ENCODE peak calls at places on chromosomes 4 and X, in seven cellular contexts. Q, L, B, H, A, T and W are unnamed samples.

GRCh38 chr4:118287691-118288090 is 65.1 kb downstream of the PRSS12 start:
- DNase-seq in Q (no peak), L (no peak), B (peak), H (no peak), A (no peak), T (no peak), W (no peak)

GRCh38 chrX:63657821-63658220 is 127.2 kb downstream of the ARHGEF9 start:
- DNase-seq in Q (no peak), L (no peak), B (peak), H (peak), A (peak), T (no peak), W (no peak)

GRCh38 chr4:133624744-133625143 is 475.6 kb downstream of the PCDH10 start:
- DNase-seq in Q (no peak), L (no peak), B (no peak), H (no peak), A (no peak), T (no peak), W (peak)

GRCh38 chr4:110128092-110128989 is 70.1 kb downstream of the ELOVL6 start:
- DNase-seq in Q (no peak), L (no peak), B (no peak), H (no peak), A (no peak), T (no peak), W (no peak)

GRCh38 chr4:39020130-39020529 is 12.1 kb downstream of the TMEM156 start:
- DNase-seq in Q (no peak), L (no peak), B (no peak), H (no peak), A (no peak), T (no peak), W (no peak)

GRCh38 chrX:41265615-41266014 is 68.3 kb upstream of the DDX3X start:
- DNase-seq in Q (peak), L (no peak), B (peak), H (no peak), A (no peak), T (peak), W (no peak)

GRCh38 chr4:76611611-76612010 is 176.6 kb downstream of the SHROOM3 start:
- DNase-seq in Q (no peak), L (peak), B (no peak), H (no peak), A (peak), T (no peak), W (no peak)

GRCh38 chr4:39348371-39349265 is 17.5 kb downstream of the RFC1 start:
- DNase-seq in Q (no peak), L (no peak), B (no peak), H (no peak), A (no peak), T (no peak), W (peak)

GRCh38 chr4:20528508-20528907 is 171.8 kb upstream of the PACRGL start:
- DNase-seq in Q (no peak), L (no peak), B (peak), H (no peak), A (no peak), T (no peak), W (no peak)

GRCh38 chrX:10111364-10112148 is 45.2 kb upstream of the CLCN4 start:
- DNase-seq in Q (peak), L (no peak), B (no peak), H (no peak), A (peak), T (peak), W (no peak)

GRCh38 chr4:1172971-1173757 is 781 bp upstream of the SPON2 start:
- DNase-seq in Q (no peak), L (no peak), B (peak), H (no peak), A (peak), T (no peak), W (peak)

DNA sequence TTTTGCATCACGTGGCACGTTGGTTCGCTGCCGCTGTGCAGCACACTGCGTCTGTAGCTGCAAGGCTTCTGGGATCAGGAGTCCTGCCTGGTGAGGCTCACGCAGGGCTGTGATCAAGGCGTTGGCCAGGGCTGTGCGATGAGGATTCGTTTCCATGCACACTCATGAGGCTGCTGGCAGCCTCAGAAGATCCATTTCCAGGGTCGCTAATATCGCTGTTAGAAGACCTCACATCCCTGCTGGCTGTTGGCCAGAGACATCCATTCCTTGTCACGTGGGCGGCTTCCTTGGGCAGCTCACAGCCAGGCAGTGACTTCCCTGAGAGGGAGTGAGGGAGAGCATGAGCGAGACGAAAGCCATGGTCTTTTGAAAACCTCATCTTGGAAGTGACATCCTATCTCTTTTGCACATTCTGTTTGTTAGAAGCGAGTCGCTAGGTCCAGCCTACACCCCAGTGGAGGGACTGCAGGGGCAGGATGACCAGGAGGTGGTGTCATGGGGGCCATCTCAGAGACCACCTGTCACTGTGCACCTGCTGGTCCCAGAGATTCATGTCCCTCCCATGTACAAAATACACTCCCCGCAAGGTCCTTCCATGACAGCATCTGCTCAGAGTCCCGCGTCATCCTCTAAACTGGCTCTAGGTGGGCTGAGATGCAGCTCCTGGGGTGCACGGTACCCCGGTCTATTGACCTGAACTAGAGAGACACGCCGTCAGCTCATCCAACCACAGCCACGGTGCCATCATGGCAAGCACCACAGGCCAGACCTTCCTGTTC is 12.2 kb downstream of the RGS12 start:
- DNase-seq in Q (no peak), L (no peak), B (peak), H (no peak), A (peak), T (no peak), W (no peak)
- H3K4me3 ChIP-seq in Q (no peak), L (no peak), B (no peak), H (no peak), A (no peak), T (no peak), W (no peak)

DNA sequence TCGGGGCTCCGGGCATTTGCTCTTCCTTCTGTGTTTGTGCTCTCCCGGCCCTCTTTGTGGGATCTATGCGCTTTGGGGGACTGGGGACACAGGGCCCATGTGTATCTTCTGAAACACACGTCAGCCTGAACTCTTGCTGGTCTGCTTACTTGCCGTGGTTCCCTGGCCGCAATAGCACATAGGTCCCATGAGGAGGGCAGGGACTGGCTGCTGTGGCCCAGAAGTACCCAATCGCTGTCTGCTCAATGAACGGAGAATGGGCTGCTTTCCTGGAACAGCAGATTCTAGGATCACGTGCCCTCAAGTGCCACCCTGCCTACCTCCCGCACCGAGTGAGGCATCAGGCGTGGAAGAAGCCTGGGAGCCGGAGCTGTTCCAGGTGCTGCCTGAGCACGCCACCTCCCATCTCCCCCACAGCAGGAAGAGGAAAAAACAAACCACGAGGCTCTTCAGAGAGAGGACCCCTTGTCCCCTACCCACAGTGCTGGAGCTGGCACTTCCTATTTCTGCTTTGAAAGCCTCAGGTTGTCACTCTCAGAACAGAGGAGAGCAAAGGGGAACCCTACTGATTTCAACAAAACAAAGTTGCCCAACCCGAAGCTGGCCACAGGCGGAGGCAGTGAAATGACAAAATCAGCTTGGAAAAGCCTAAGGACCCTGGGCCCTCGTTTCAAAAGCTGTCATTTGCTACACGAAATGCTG is 3.8 kb downstream of the G6PD start:
- DNase-seq in Q (no peak), L (no peak), B (no peak), H (no peak), A (peak), T (no peak), W (no peak)
- H3K27ac ChIP-seq in Q (peak), L (peak), B (peak), H (no peak), A (peak), T (no peak), W (peak)

GRCh38 chr4:37244583-37245390 is at the start of gene NWD2:
- DNase-seq in Q (no peak), L (peak), B (no peak), H (no peak), A (no peak), T (no peak), W (no peak)
- H3K4me3 ChIP-seq in Q (no peak), L (peak), B (no peak), H (peak), A (no peak), T (no peak), W (no peak)

GRCh38 chrX:130110379-130111219 is at the start of gene ELF4:
- DNase-seq in Q (peak), L (peak), B (peak), H (no peak), A (peak), T (peak), W (no peak)
- H3K27ac ChIP-seq in Q (peak), L (peak), B (peak), H (no peak), A (peak), T (peak), W (peak)

GRCh38 chr4:112770111-112770510 is 133.2 kb downstream of the LARP7 start:
- DNase-seq in Q (no peak), L (no peak), B (no peak), H (no peak), A (no peak), T (no peak), W (no peak)

GRCh38 chr4:112767386-112767785 is 130.4 kb downstream of the LARP7 start:
- DNase-seq in Q (no peak), L (no peak), B (no peak), H (no peak), A (no peak), T (no peak), W (no peak)

GRCh38 chr4:112766422-112766821 is 129.5 kb downstream of the LARP7 start:
- DNase-seq in Q (no peak), L (no peak), B (peak), H (no peak), A (no peak), T (no peak), W (peak)

DNA sequence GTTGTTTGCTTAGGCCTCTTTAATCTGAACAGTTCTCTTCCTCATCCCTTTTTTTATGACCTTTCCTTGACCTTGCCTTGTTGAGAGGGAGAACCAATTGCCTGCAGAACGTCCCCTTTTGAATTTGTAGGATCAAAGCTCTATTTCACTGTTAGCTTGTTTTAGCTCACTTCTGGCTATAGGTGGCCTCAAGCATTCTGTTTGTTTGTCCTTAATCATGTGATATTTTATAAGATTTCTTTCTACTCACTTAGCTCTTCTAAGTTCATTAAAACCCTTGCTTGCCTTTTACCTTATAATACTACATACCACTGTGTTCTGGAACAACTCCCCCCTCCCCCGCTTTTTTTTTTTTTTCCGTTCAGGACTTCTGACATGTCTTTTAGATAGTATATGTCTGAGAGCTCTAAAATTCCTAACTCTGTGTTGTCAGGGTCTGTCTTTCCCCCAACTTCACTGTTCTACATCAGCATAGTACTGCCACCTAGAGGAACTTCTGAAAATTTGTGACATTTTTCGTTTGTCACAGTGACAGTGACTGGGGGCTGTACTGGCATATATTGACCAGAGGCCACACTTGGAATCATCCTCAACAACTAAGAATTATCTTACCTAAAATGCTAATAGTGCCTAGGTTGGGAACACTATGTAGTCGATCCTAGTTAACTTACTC is 128.5 kb downstream of the LARP7 start:
- DNase-seq in Q (no peak), L (no peak), B (peak), H (peak), A (no peak), T (no peak), W (peak)
- H3K4me3 ChIP-seq in Q (no peak), L (no peak), B (no peak), H (no peak), A (no peak), T (no peak), W (no peak)